ENCODE peak calls at places on chromosomes 7 and 10, in ten cellular contexts. R is left ventricle myocardium inferior, W is fibroblast of lung, P is endothelial cell of umbilical vein, S is mucosa of descending colon, G is aorta, H is adrenal gland, L is ascending aorta, V is cardiac muscle cell, N is NT2/D1. M is an unnamed sample. For H3K4me1, the result is how much of the 10 kb centered on the place peaks cover.

GRCh38 chr10:104665174-104665573 is 24.1 kb downstream of the SORCS3 start:
- DNase-seq in R (no peak), W (no peak), P (no peak), S (no peak), G (no peak), H (no peak), L (no peak), V (no peak), N (no peak), M (no peak)

GRCh38 chr7:80279760-80280159 is 145.1 kb downstream of the GNAI1 start:
- DNase-seq in R (no peak), W (peak), P (peak), S (no peak), G (no peak), H (peak), L (no peak), V (peak), N (no peak), M (no peak)

GRCh38 chr7:30348083-30348560 is 63.7 kb downstream of the ZNRF2 start:
- DNase-seq in R (no peak), W (peak), P (peak), S (no peak), G (no peak), H (no peak), L (no peak), V (peak), N (peak), M (peak)

GRCh38 chr10:71219918-71220688 is 7.7 kb downstream of the UNC5B start:
- DNase-seq in R (no peak), W (no peak), P (no peak), S (no peak), G (peak), H (no peak), L (no peak), V (no peak), N (no peak), M (no peak)

GRCh38 chr10:8242295-8242872 is 187.9 kb downstream of the GATA3 start:
- DNase-seq in R (no peak), W (no peak), P (no peak), S (no peak), G (no peak), H (no peak), L (no peak), V (no peak), N (no peak), M (no peak)

GRCh38 chr10:70508912-70509366 is 30.4 kb downstream of the PALD1 start:
- DNase-seq in R (peak), W (peak), P (peak), S (no peak), G (no peak), H (peak), L (no peak), V (peak), N (no peak), M (no peak)

GRCh38 chr10:60396766-60397165 is 7.1 kb upstream of the ANK3 start:
- DNase-seq in R (no peak), W (no peak), P (no peak), S (no peak), G (no peak), H (no peak), L (no peak), V (no peak), N (no peak), M (no peak)

GRCh38 chr10:1715821-1716220 is 21.5 kb downstream of the ADARB2 start:
- DNase-seq in R (no peak), W (no peak), P (no peak), S (no peak), G (no peak), H (no peak), L (no peak), V (no peak), N (no peak), M (peak)

GRCh38 chr7:37289347-37289746 is 159.3 kb downstream of the ELMO1 start:
- DNase-seq in R (no peak), W (no peak), P (no peak), S (no peak), G (no peak), H (no peak), L (no peak), V (no peak), N (no peak), M (no peak)

GRCh38 chr7:103113164-103113563 is 35.7 kb downstream of the NAPEPLD start:
- DNase-seq in R (no peak), W (peak), P (no peak), S (no peak), G (no peak), H (no peak), L (no peak), V (peak), N (peak), M (peak)

GRCh38 chr10:72904806-72905205 is 11.3 kb downstream of the OIT3 start:
- DNase-seq in R (no peak), W (no peak), P (no peak), S (no peak), G (no peak), H (no peak), L (no peak), V (no peak), N (no peak), M (no peak)

GRCh38 chr7:55172881-55173609 is 154.2 kb downstream of the EGFR start:
- DNase-seq in R (no peak), W (no peak), P (no peak), S (no peak), G (no peak), H (no peak), L (no peak), V (no peak), N (no peak), M (no peak)
- H3K4me1 ChIP-seq in R (under half), W (under half), P (under half), S (under half), G (under half), H (under half), L (under half), V (under half), N (under half), M (under half)

DNA sequence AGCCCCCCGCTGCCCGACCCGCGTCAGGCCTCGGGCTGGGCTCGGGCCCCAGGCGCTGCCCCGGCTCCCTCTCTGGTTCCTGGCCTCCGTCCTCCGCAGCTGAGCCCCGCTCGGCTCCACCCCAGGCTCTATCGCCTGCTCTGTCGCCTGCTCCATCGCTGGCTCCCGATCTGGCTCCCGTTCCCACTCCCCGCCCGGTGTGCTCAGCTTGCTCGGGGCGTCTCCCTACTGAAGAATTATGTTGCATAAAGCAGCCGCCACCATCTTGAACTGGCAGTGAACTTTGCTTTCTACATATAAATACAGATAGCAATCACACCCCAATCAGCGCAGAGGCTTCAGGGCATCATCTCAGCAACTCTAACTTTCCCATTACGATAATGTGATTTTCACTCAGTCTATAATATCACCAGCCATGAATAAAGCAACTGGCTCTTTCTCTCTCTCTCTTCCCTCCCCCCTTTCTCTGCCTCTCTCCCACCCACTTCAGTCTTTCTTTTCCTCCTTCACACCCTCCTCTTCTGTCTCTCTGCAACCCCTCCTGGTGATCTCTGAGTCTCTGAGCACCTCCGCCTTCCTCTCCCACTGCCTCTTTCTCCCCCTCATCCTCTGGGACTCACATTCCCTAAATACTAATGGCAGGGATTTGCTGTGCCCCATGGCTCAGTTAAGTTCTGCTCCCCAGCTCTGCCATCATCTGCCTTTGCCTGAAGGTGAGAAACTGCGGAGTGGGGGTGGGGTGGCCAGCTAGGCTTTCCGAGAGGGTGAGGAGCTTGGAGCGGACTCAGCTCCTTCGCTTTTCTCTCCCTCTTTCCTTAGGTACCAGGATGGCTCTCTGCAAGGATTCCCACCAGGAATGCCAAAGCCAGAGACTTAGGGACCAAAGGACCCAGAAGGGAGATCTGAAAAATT is 43.2 kb upstream of the BTRC start:
- DNase-seq in R (peak), W (peak), P (no peak), S (no peak), G (no peak), H (no peak), L (no peak), V (no peak), N (peak), M (no peak)
- H3K4me1 ChIP-seq in R (under half), W (under half), P (under half), S (under half), G (under half), H (under half), L (under half), V (under half), N (under half), M (under half)

GRCh38 chr10:29600821-29601220 is 34.0 kb downstream of the SVIL start:
- DNase-seq in R (no peak), W (no peak), P (no peak), S (no peak), G (no peak), H (no peak), L (no peak), V (peak), N (no peak), M (no peak)
- H3K4me1 ChIP-seq in R (half or more), W (under half), P (under half), S (under half), G (under half), H (under half), L (half or more), V (under half), N (under half), M (under half)

GRCh38 chr10:6071181-6072175 is 9.3 kb upstream of the IL2RA start:
- DNase-seq in R (no peak), W (no peak), P (no peak), S (no peak), G (no peak), H (no peak), L (no peak), V (no peak), N (no peak), M (no peak)
- H3K4me1 ChIP-seq in R (under half), W (under half), P (under half), S (under half), G (under half), H (under half), L (under half), V (under half), N (under half), M (under half)

M was measured in A549.